ENCODE peak calls at places on chromosomes 6 and 20, in six cellular contexts. F, S, V, H, T and L are unnamed samples.

GRCh38 chr20:11651647-11652046 is 266.0 kb upstream of the BTBD3 start:
- DNase-seq in F (no peak), S (no peak), V (no peak), H (no peak), T (no peak), L (no peak)

GRCh38 chr6:45566882-45567281 is 189.1 kb upstream of the SUPT3H start:
- DNase-seq in F (no peak), S (no peak), V (peak; percentile 41), H (no peak), T (no peak), L (no peak)

GRCh38 chr6:108592371-108593337 is 31.9 kb downstream of the FOXO3 start:
- DNase-seq in F (no peak), S (no peak), V (peak; percentile 55), H (no peak), T (peak; percentile 92), L (no peak)

GRCh38 chr6:159838020-159838744 is 38.1 kb downstream of the PNLDC1 start:
- DNase-seq in F (no peak), S (no peak), V (no peak), H (no peak), T (no peak), L (no peak)

GRCh38 chr6:3516094-3516493 is 59.2 kb upstream of the SLC22A23 start:
- DNase-seq in F (no peak), S (peak; percentile 19), V (no peak), H (no peak), T (no peak), L (no peak)

GRCh38 chr6:20092071-20092566 is 120.2 kb downstream of the MBOAT1 start:
- DNase-seq in F (no peak), S (peak; percentile 56), V (peak; percentile 69), H (no peak), T (peak; percentile 59), L (no peak)

GRCh38 chr6:158564243-158565121 is 4.6 kb downstream of the TMEM181 start:
- DNase-seq in F (no peak), S (no peak), V (no peak), H (no peak), T (no peak), L (no peak)

GRCh38 chr6:15443119-15443518 is 197.2 kb downstream of the JARID2 start:
- DNase-seq in F (no peak), S (peak; percentile 22), V (peak; percentile 83), H (no peak), T (no peak), L (no peak)

GRCh38 chr6:109445382-109445781 is 4.9 kb downstream of the SMPD2 start:
- DNase-seq in F (no peak), S (no peak), V (no peak), H (no peak), T (no peak), L (no peak)

GRCh38 chr6:90362273-90362672 is 65.6 kb upstream of the BACH2 start:
- DNase-seq in F (peak; percentile 29), S (no peak), V (peak; percentile 68), H (no peak), T (no peak), L (no peak)

GRCh38 chr20:48728042-48728837 is 99.6 kb downstream of the PREX1 start:
- DNase-seq in F (no peak), S (no peak), V (no peak), H (no peak), T (no peak), L (peak; percentile 28)

GRCh38 chr6:122043421-122043820 is 356.0 kb upstream of the HSF2 start:
- DNase-seq in F (no peak), S (no peak), V (no peak), H (no peak), T (no peak), L (no peak)

GRCh38 chr20:40431611-40432010 is 257.4 kb downstream of the MAFB start:
- DNase-seq in F (no peak), S (no peak), V (no peak), H (no peak), T (no peak), L (no peak)

GRCh38 chr6:57004292-57004691 is 42.2 kb upstream of the KIAA1586 start:
- DNase-seq in F (no peak), S (no peak), V (no peak), H (no peak), T (no peak), L (no peak)

GRCh38 chr6:170296423-170296745 is 5.5 kb upstream of the DLL1 start:
- DNase-seq in F (no peak), S (no peak), V (no peak), H (peak; percentile 8), T (no peak), L (no peak)

GRCh38 chr6:1832844-1833787 is 223.4 kb downstream of the FOXC1 start:
- DNase-seq in F (peak; percentile 44), S (no peak), V (peak; percentile 63), H (peak; percentile 63), T (no peak), L (peak; percentile 26)

GRCh38 chr6:129440691-129441090 is 269.3 kb downstream of the ARHGAP18 start:
- DNase-seq in F (no peak), S (peak; percentile 5), V (peak; percentile 13), H (no peak), T (no peak), L (no peak)

GRCh38 chr6:105746130-105746505 is 340.0 kb upstream of the PRDM1 start:
- DNase-seq in F (no peak), S (no peak), V (no peak), H (no peak), T (no peak), L (no peak)

GRCh38 chr20:36666181-36666740 is 20.3 kb upstream of the SLA2 start:
- DNase-seq in F (no peak), S (peak; percentile 42), V (peak; percentile 54), H (no peak), T (peak; percentile 40), L (no peak)

GRCh38 chr6:7707787-7708186 is 18.1 kb upstream of the BMP6 start:
- DNase-seq in F (no peak), S (no peak), V (peak; percentile 19), H (no peak), T (no peak), L (no peak)

GRCh38 chr6:122276637-122277036 is 122.8 kb upstream of the HSF2 start:
- DNase-seq in F (no peak), S (no peak), V (no peak), H (no peak), T (no peak), L (no peak)

GRCh38 chr6:141848029-141848890 is 284.5 kb upstream of the GJE1 start:
- DNase-seq in F (no peak), S (no peak), V (no peak), H (no peak), T (no peak), L (no peak)

GRCh38 chr20:44695295-44696230 is 19.6 kb upstream of the CCN5 start:
- DNase-seq in F (no peak), S (no peak), V (peak; percentile 57), H (no peak), T (peak; percentile 49), L (no peak)

GRCh38 chr6:82783587-82784253 is 281.9 kb downstream of the UBE3D start:
- DNase-seq in F (no peak), S (peak; percentile 7), V (no peak), H (no peak), T (peak; percentile 28), L (no peak)

GRCh38 chr6:9204171-9204570 is 768.8 kb upstream of the SLC35B3 start:
- DNase-seq in F (peak; percentile 62), S (peak; percentile 13), V (peak; percentile 19), H (no peak), T (no peak), L (no peak)

GRCh38 chr6:116497089-116497676 is 14.3 kb upstream of the CALHM5 start:
- DNase-seq in F (no peak), S (no peak), V (no peak), H (no peak), T (no peak), L (peak; percentile 69)

GRCh38 chr6:53424300-53424699 is 75.5 kb upstream of the ELOVL5 start:
- DNase-seq in F (no peak), S (no peak), V (no peak), H (no peak), T (no peak), L (no peak)

GRCh38 chr20:57160985-57161384 is 105.5 kb downstream of the BMP7 start:
- DNase-seq in F (no peak), S (no peak), V (no peak), H (no peak), T (no peak), L (no peak)

GRCh38 chr6:7332090-7332745 is 19.2 kb upstream of the SSR1 start:
- DNase-seq in F (no peak), S (no peak), V (no peak), H (no peak), T (no peak), L (no peak)

GRCh38 chr6:134065706-134066105 is 13.3 kb upstream of the SLC2A12 start:
- DNase-seq in F (no peak), S (peak; percentile 37), V (peak; percentile 27), H (no peak), T (peak; percentile 41), L (no peak)

DNA sequence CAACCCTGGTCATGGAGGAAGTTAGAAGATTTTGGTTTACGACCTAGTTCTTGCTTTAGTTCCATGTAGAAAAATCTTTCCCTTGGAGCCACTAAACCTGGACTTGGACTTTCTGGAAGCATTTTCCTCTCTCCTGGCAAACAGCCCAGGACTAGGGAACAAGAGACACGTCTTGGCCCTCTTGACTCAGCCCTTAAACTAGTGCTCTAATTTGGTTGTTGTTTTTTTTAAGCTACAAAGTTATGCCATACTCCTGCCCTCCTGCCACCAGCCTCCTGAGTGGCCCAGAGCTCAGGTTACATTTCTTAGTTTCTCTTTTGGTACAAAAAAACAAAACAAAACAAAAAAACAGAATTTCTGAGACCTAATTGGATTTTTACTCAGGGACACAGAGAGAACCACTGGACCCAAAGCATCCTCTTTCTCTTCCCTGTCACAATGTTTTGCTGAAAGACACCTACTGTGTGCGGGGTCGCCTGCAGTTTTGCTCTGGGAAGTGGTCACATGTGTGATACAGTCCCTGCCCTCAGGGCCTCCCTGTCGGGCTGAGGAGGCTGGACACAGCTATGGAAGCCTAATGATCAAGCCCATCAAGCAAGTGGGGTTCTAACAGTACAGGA is 32.3 kb upstream of the SCUBE3 start:
- DNase-seq in F (peak; percentile 32), S (no peak), V (peak; percentile 80), H (no peak), T (no peak), L (peak; percentile 50)
- H3K4me3 ChIP-seq in F (no peak overlapping the region), S (peak overlapping the region; percentile 29), V (no peak overlapping the region), H (no peak overlapping the region), T (no peak overlapping the region), L (no peak overlapping the region)

GRCh38 chr6:94254689-94255088 is 835.3 kb upstream of the EPHA7 start:
- DNase-seq in F (no peak), S (peak; percentile 6), V (peak; percentile 0), H (no peak), T (no peak), L (no peak)
- TF ChIP-seq CTCF in F (no peak), S (no peak), V (peak; percentile 2), H (peak; percentile 35), T (no peak), L (no peak)

DNA sequence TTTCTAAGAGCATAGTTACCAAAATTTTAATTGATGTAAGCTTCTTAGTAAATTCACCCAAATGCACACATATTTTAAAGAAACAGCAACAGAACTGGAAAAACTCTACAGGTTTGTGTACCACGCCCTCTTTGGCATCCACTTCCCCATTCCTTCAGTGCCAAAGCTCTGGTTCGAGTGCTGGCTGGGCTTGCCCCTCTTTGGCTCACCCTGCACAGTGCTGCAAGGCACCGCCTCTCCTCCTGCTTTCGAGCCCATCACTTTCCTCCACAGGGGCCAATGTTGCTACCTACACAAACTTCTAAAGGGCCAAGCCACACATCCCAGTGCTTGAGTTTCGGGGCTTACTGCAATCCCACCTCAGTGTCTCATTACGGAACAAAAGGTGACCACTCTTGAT is 9.6 kb downstream of the LRP11 start:
- DNase-seq in F (no peak), S (peak; percentile 60), V (peak; percentile 33), H (no peak), T (no peak), L (no peak)
- H3K4me3 ChIP-seq in F (no peak overlapping the region), S (peak overlapping the region; percentile 35), V (no peak overlapping the region), H (no peak overlapping the region), T (no peak overlapping the region), L (no peak overlapping the region)

GRCh38 chr20:37902504-37903313 is at the start of gene VSTM2L:
- DNase-seq in F (peak; percentile 82), S (peak; percentile 82), V (peak; percentile 74), H (no peak), T (peak; percentile 44), L (peak; percentile 65)
- TF ChIP-seq CTCF in F (no peak), S (no peak), V (no peak), H (no peak), T (no peak), L (no peak)